ENCODE peak calls at places on chromosomes 12 and 14, in four cellular contexts. H is GOT3; B is uterus; D is NK-92 treated with Interleukin-12 subunit alpha and Interleukin-12 subunit beta, amount 100 ng/mL, for 24 hours. A is an unnamed sample.
A peak's percentile ranks its signal among the peaks of the same experiment; 100 is the strongest.

GRCh38 chr14:103204852-103205540 is 81.7 kb downstream of the TNFAIP2 start:
- DNase-seq in H (no peak), B (no peak), D (no peak), A (no peak)

GRCh38 chr12:6612247-6612646 is 5.1 kb upstream of the CHD4 start:
- DNase-seq in H (no peak), B (peak; percentile 28), D (no peak), A (peak; percentile 75)

GRCh38 chr14:77347746-77348145 is 26.9 kb downstream of the GSTZ1 start:
- DNase-seq in H (no peak), B (no peak), D (no peak), A (no peak)

GRCh38 chr14:76104802-76105355 is 46.8 kb upstream of the GPATCH2L start:
- DNase-seq in H (no peak), B (no peak), D (no peak), A (no peak)

GRCh38 chr14:72692678-72693077 is 201.2 kb downstream of the DPF3 start:
- DNase-seq in H (no peak), B (no peak), D (no peak), A (no peak)

GRCh38 chr12:112676526-112676925 is 115.0 kb upstream of the RPH3A start:
- DNase-seq in H (no peak), B (no peak), D (no peak), A (no peak)

GRCh38 chr14:81452766-81453165 is 52.6 kb upstream of the STON2 start:
- DNase-seq in H (no peak), B (no peak), D (no peak), A (no peak)

GRCh38 chr14:24339284-24340151 is at the start of gene RIPK3:
- DNase-seq in H (no peak), B (no peak), D (no peak), A (peak; percentile 84)

GRCh38 chr14:94382684-94383663 is 5.4 kb downstream of the SERPINA1 start:
- DNase-seq in H (no peak), B (no peak), D (no peak), A (no peak)

GRCh38 chr12:72618764-72619163 is 346.6 kb downstream of the TRHDE start:
- DNase-seq in H (no peak), B (peak; percentile 14), D (no peak), A (no peak)

GRCh38 chr14:104746071-104746545 is 6.8 kb upstream of the SIVA1 start:
- DNase-seq in H (no peak), B (no peak), D (no peak), A (no peak)

GRCh38 chr14:48325486-48325885 is 650.1 kb upstream of the MDGA2 start:
- DNase-seq in H (no peak), B (no peak), D (no peak), A (no peak)

GRCh38 chr14:69505338-69506240 is 21.1 kb downstream of the PLEKHD1 start:
- DNase-seq in H (no peak), B (no peak), D (no peak), A (no peak)

GRCh38 chr12:460301-461230 is 827 bp downstream of the B4GALNT3 start:
- DNase-seq in H (no peak), B (peak; percentile 32), D (no peak), A (peak; percentile 44)

GRCh38 chr14:105419305-105420091 is at the start of gene MTA1:
- DNase-seq in H (no peak), B (no peak), D (no peak), A (peak; percentile 39)

GRCh38 chr14:75022655-75023054 is 19.9 kb downstream of the EIF2B2 start:
- DNase-seq in H (no peak), B (no peak), D (no peak), A (peak; percentile 8)

GRCh38 chr14:77052281-77053044 is 24.0 kb upstream of the IRF2BPL start:
- DNase-seq in H (no peak), B (no peak), D (no peak), A (peak; percentile 51)

GRCh38 chr14:86311151-86311550 is 781.2 kb downstream of the FLRT2 start:
- DNase-seq in H (no peak), B (no peak), D (no peak), A (no peak)

GRCh38 chr12:53985358-53985899 is 483 bp downstream of the HOXC10 start:
- DNase-seq in H (no peak), B (no peak), D (no peak), A (no peak)

GRCh38 chr12:122545855-122546254 is 18.8 kb downstream of the KNTC1 start:
- DNase-seq in H (no peak), B (no peak), D (no peak), A (no peak)

GRCh38 chr14:102697125-102697900 is 79.9 kb upstream of the TRAF3 start:
- DNase-seq in H (no peak), B (no peak), D (no peak), A (no peak)

GRCh38 chr12:115660211-115660805 is 617.2 kb downstream of the MED13L start:
- DNase-seq in H (no peak), B (peak; percentile 32), D (no peak), A (no peak)

GRCh38 chr12:22254450-22254849 is 80.1 kb downstream of the ST8SIA1 start:
- DNase-seq in H (no peak), B (no peak), D (no peak), A (no peak)

GRCh38 chr12:96587691-96588090 is 98.3 kb downstream of the CFAP54 start:
- DNase-seq in H (no peak), B (no peak), D (no peak), A (no peak)